ENCODE peak calls at places on chromosomes 16 and 17, in nine cellular contexts. F, P, U, O, J, G, C, Q and M are unnamed samples.

GRCh38 chr16:19113577-19114358 is at the start of gene ITPRIPL2:
- DNase-seq in F (no peak), P (peak; percentile 93), U (no peak), O (peak; percentile 96), J (no peak), G (peak; percentile 92), C (peak; percentile 80), Q (peak; percentile 73), M (peak; percentile 84)

GRCh38 chr16:81522141-81522701 is 77.6 kb downstream of the CMIP start:
- DNase-seq in F (peak; percentile 56), P (no peak), U (no peak), O (no peak), J (no peak), G (no peak), C (no peak), Q (no peak), M (no peak)

GRCh38 chr17:4394208-4395110 is 28.0 kb upstream of the UBE2G1 start:
- DNase-seq in F (no peak), P (no peak), U (no peak), O (no peak), J (no peak), G (no peak), C (no peak), Q (peak; percentile 43), M (no peak)

GRCh38 chr17:81537856-81538555 is 9.8 kb downstream of the FSCN2 start:
- DNase-seq in F (no peak), P (no peak), U (no peak), O (no peak), J (no peak), G (no peak), C (no peak), Q (no peak), M (no peak)

GRCh38 chr17:81322271-81323082 is 27.4 kb upstream of the SLC38A10 start:
- DNase-seq in F (no peak), P (no peak), U (no peak), O (peak; percentile 70), J (no peak), G (peak; percentile 66), C (no peak), Q (no peak), M (no peak)

GRCh38 chr16:62950351-62950750 is 914.1 kb upstream of the CDH8 start:
- DNase-seq in F (no peak), P (no peak), U (no peak), O (no peak), J (no peak), G (no peak), C (no peak), Q (no peak), M (no peak)

GRCh38 chr17:48545022-48545376 is at the start of gene HOXB2:
- DNase-seq in F (no peak), P (no peak), U (no peak), O (peak; percentile 58), J (peak; percentile 52), G (no peak), C (no peak), Q (no peak), M (no peak)

GRCh38 chr16:66326995-66327513 is 39.4 kb upstream of the CDH5 start:
- DNase-seq in F (no peak), P (no peak), U (no peak), O (no peak), J (peak; percentile 16), G (no peak), C (no peak), Q (no peak), M (peak; percentile 10)

GRCh38 chr17:77215281-77215680 is 74.5 kb downstream of the SEC14L1 start:
- DNase-seq in F (no peak), P (no peak), U (no peak), O (no peak), J (no peak), G (no peak), C (no peak), Q (no peak), M (no peak)

GRCh38 chr17:80819422-80820164 is 172.0 kb upstream of the CHMP6 start:
- DNase-seq in F (no peak), P (no peak), U (no peak), O (no peak), J (no peak), G (no peak), C (no peak), Q (no peak), M (no peak)

GRCh38 chr17:8287651-8288335 is 677 bp upstream of the RANGRF start:
- DNase-seq in F (no peak), P (no peak), U (no peak), O (no peak), J (no peak), G (no peak), C (no peak), Q (no peak), M (no peak)

GRCh38 chr17:28384281-28385036 is 13.0 kb downstream of the SARM1 start:
- DNase-seq in F (peak; percentile 57), P (peak; percentile 36), U (peak; percentile 42), O (peak; percentile 69), J (no peak), G (no peak), C (no peak), Q (no peak), M (no peak)

GRCh38 chr16:745739-746138 is 4.9 kb upstream of the CIAO3 start:
- DNase-seq in F (no peak), P (no peak), U (no peak), O (no peak), J (no peak), G (no peak), C (no peak), Q (no peak), M (no peak)

GRCh38 chr17:19306160-19307111 is 56.1 kb downstream of the B9D1 start:
- DNase-seq in F (peak; percentile 72), P (no peak), U (no peak), O (no peak), J (no peak), G (no peak), C (no peak), Q (no peak), M (no peak)

GRCh38 chr16:25523183-25523582 is 168.6 kb upstream of the HS3ST4 start:
- DNase-seq in F (no peak), P (no peak), U (no peak), O (no peak), J (no peak), G (no peak), C (no peak), Q (no peak), M (no peak)

GRCh38 chr16:64983983-64984382 is 137.9 kb downstream of the CDH11 start:
- DNase-seq in F (no peak), P (peak; percentile 62), U (no peak), O (peak; percentile 55), J (no peak), G (peak; percentile 72), C (no peak), Q (no peak), M (peak; percentile 93)

GRCh38 chr17:41645371-41646063 is 21.1 kb upstream of the KRT17 start:
- DNase-seq in F (no peak), P (no peak), U (no peak), O (peak; percentile 39), J (no peak), G (peak; percentile 44), C (no peak), Q (peak; percentile 88), M (peak; percentile 60)

GRCh38 chr16:50293041-50293783 is 26.9 kb downstream of the ADCY7 start:
- DNase-seq in F (no peak), P (no peak), U (no peak), O (no peak), J (no peak), G (no peak), C (no peak), Q (no peak), M (no peak)

GRCh38 chr17:67569873-67570272 is 147.9 kb upstream of the NOL11 start:
- DNase-seq in F (no peak), P (no peak), U (no peak), O (no peak), J (no peak), G (no peak), C (no peak), Q (no peak), M (no peak)

GRCh38 chr17:40461774-40462342 is 18.6 kb downstream of the IGFBP4 start:
- DNase-seq in F (no peak), P (no peak), U (no peak), O (peak; percentile 64), J (no peak), G (peak; percentile 54), C (no peak), Q (no peak), M (no peak)

GRCh38 chr17:2837147-2837561 is 40.9 kb downstream of the RAP1GAP2 start:
- DNase-seq in F (peak; percentile 58), P (no peak), U (peak; percentile 19), O (no peak), J (no peak), G (no peak), C (no peak), Q (no peak), M (no peak)

GRCh38 chr17:27385626-27386025 is 70.6 kb upstream of the KSR1 start:
- DNase-seq in F (no peak), P (no peak), U (no peak), O (no peak), J (no peak), G (no peak), C (no peak), Q (no peak), M (no peak)

GRCh38 chr17:31251618-31252328 is 45.3 kb downstream of the OMG start:
- DNase-seq in F (no peak), P (no peak), U (no peak), O (no peak), J (no peak), G (no peak), C (no peak), Q (no peak), M (peak; percentile 51)

GRCh38 chr17:78159575-78160158 is 8.7 kb upstream of the SYNGR2 start:
- DNase-seq in F (no peak), P (no peak), U (no peak), O (no peak), J (no peak), G (peak; percentile 41), C (no peak), Q (no peak), M (no peak)